ENCODE peak calls at places on chromosomes 2 and 18, in ten cellular contexts. R is stomach, L is ovary, P is K562, T is tibial nerve, B is SK-N-SH, M is upper lobe of left lung, Z is sigmoid colon, D is transverse colon, E is HepG2. G is an unnamed sample.

GRCh38 chr2:234491281-234491680 is 5.6 kb downstream of the ARL4C start:
- DNase-seq in Z (no peak), B (no peak), M (no peak), P (no peak), D (no peak), L (no peak), E (no peak), R (no peak), T (no peak), G (no peak)

GRCh38 chr2:4020153-4020552 is 316.8 kb downstream of the DCDC2C start:
- DNase-seq in R (no peak), E (peak; percentile 51), P (no peak), B (no peak), D (no peak), L (no peak), M (no peak), T (no peak), Z (no peak), G (no peak)

GRCh38 chr2:197179744-197180498 is 130.7 kb downstream of the ANKRD44 start:
- DNase-seq in R (no peak), M (no peak), T (peak; percentile 35), Z (peak; percentile 70), D (no peak), B (peak; percentile 70), E (no peak), P (no peak), L (peak; percentile 42), G (no peak)

GRCh38 chr2:217880891-217881290 is 121.9 kb downstream of the TNS1 start:
- DNase-seq in B (no peak), R (no peak), D (no peak), Z (no peak), T (no peak), L (no peak), P (no peak), E (no peak), M (no peak), G (no peak)

GRCh38 chr2:186588940-186589732 is 720 bp upstream of the ITGAV start:
- DNase-seq in R (no peak), D (no peak), T (no peak), L (no peak), E (peak; percentile 32), P (no peak), M (no peak), B (peak; percentile 14), Z (no peak), G (no peak)

GRCh38 chr2:18380316-18380715 is 180.1 kb downstream of the RDH14 start:
- DNase-seq in T (no peak), D (no peak), M (no peak), Z (no peak), L (no peak), P (no peak), E (no peak), B (no peak), R (no peak), G (no peak)

GRCh38 chr2:161165811-161166210 is 5.6 kb downstream of the TANK start:
- DNase-seq in B (no peak), E (no peak), D (no peak), R (no peak), T (no peak), L (no peak), P (no peak), M (no peak), Z (no peak), G (no peak)

GRCh38 chr2:29014811-29015414 is 33.8 kb downstream of the TOGARAM2 start:
- DNase-seq in E (no peak), M (no peak), L (no peak), D (peak; percentile 59), T (no peak), R (peak; percentile 42), P (no peak), Z (no peak), B (no peak), G (no peak)

GRCh38 chr2:207847098-207847806 is 77.5 kb upstream of the FZD5 start:
- DNase-seq in B (no peak), R (no peak), L (no peak), D (no peak), P (no peak), T (no peak), Z (no peak), M (no peak), E (peak; percentile 95), G (no peak)

GRCh38 chr2:12424219-12424618 is 292.5 kb upstream of the TRIB2 start:
- DNase-seq in D (no peak), T (no peak), B (no peak), R (no peak), L (no peak), M (no peak), Z (no peak), E (no peak), P (no peak), G (no peak)

GRCh38 chr2:160735696-160736095 is 242.1 kb upstream of the RBMS1 start:
- DNase-seq in Z (no peak), R (no peak), L (no peak), B (no peak), T (no peak), M (no peak), D (no peak), P (no peak), E (no peak), G (no peak)

GRCh38 chr2:198657520-198658121 is 800.1 kb downstream of the SATB2 start:
- DNase-seq in B (peak; percentile 3), P (no peak), L (no peak), T (no peak), Z (no peak), D (peak; percentile 36), E (peak; percentile 7), M (no peak), R (no peak), G (no peak)

GRCh38 chr2:241020629-241021190 is 22.3 kb downstream of the SNED1 start:
- DNase-seq in B (no peak), Z (peak; percentile 40), T (no peak), D (no peak), L (no peak), R (no peak), E (no peak), P (no peak), M (no peak), G (no peak)

GRCh38 chr2:56100791-56101312 is 82.9 kb upstream of the CCDC85A start:
- DNase-seq in T (no peak), E (no peak), R (no peak), L (no peak), P (no peak), D (no peak), M (no peak), Z (no peak), B (no peak), G (no peak)

DNA sequence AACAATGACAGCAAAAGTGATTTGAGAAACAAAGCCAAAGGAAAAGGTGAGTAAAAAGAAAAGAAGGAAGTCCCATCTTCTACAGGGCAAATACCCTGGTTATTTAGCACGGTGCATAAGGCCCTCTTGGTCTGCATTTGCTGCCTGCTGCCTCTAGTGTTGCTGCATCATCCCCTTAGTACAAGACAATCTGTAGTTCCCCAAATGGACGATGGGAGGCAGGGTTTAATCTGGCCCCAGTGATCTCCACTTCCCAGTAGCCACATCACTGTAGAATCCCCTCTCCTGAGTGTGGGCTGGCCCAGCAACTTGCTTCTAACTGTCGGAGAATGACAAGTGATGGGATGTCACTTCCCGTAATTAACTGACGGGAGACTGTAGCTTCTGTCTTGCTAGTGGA is 85.1 kb downstream of the CTAGE1 start:
- DNase-seq in P (peak; percentile 55), B (no peak), Z (no peak), M (no peak), R (no peak), D (no peak), L (no peak), E (peak; percentile 5), T (no peak), G (no peak)
- TF ChIP-seq CTCF in P (peak; percentile 73), B (peak; percentile 27), Z (no peak), M (no peak), R (no peak), D (no peak), L (no peak), E (peak; percentile 26), T (no peak), G (no peak)

GRCh38 chr2:170821631-170822291 is 5.1 kb downstream of the GAD1 start:
- DNase-seq in T (no peak), P (no peak), R (no peak), Z (no peak), E (no peak), B (no peak), M (peak; percentile 78), L (no peak), D (no peak), G (no peak)

GRCh38 chr2:170822885-170823799 is 6.5 kb downstream of the GAD1 start:
- DNase-seq in R (no peak), B (peak; percentile 71), E (no peak), M (peak; percentile 86), L (no peak), D (no peak), T (no peak), P (peak; percentile 60), Z (no peak), G (no peak)

GRCh38 chr2:170820647-170821630 is 4.3 kb downstream of the GAD1 start:
- DNase-seq in P (peak; percentile 43), D (no peak), R (no peak), L (no peak), E (no peak), M (no peak), T (no peak), B (no peak), Z (no peak), G (no peak)

GRCh38 chr2:170823800-170824153 is 7.1 kb downstream of the GAD1 start:
- DNase-seq in B (no peak), T (no peak), E (no peak), L (no peak), P (no peak), Z (no peak), D (no peak), R (no peak), M (no peak), G (no peak)

GRCh38 chr2:170822292-170822884 is 5.7 kb downstream of the GAD1 start:
- DNase-seq in L (no peak), R (no peak), P (no peak), D (no peak), T (no peak), M (peak; percentile 82), B (peak; percentile 79), E (no peak), Z (no peak), G (no peak)
- H3K27me3 ChIP-seq in L (peaks cover 4% of the 10 kb centered on the region), R (peaks cover 51% of the 10 kb centered on the region), P (no peaks in the 10 kb centered on the region), D (peaks cover 95% of the 10 kb centered on the region), T (peaks cover 8% of the 10 kb centered on the region), M (peaks cover 2% of the 10 kb centered on the region), B (peaks cover 89% of the 10 kb centered on the region), E (peaks cover 55% of the 10 kb centered on the region), Z (peaks cover 96% of the 10 kb centered on the region), G (peaks cover 94% of the 10 kb centered on the region)

GRCh38 chr2:238602223-238602945 is 175.7 kb downstream of the ASB1 start:
- DNase-seq in Z (no peak), P (no peak), E (no peak), B (no peak), R (no peak), D (no peak), T (no peak), L (no peak), M (no peak), G (no peak)
- TF ChIP-seq EP300 in Z (no peak), P (no peak), E (no peak), B (no peak), R (no peak), D (no peak), T (no peak), L (no peak), M (no peak), G (no peak)

GRCh38 chr2:31675485-31675901 is 94.8 kb upstream of the SRD5A2 start:
- DNase-seq in T (no peak), B (no peak), M (peak; percentile 15), P (no peak), D (no peak), L (no peak), E (peak; percentile 71), R (peak; percentile 36), Z (no peak), G (no peak)
- TF ChIP-seq CTCF in T (no peak), B (peak; percentile 8), M (no peak), P (peak; percentile 9), D (no peak), L (no peak), E (peak; percentile 80), R (no peak), Z (no peak), G (no peak)

G was measured in suprapubic skin.